ENCODE peak calls at places on chromosomes 3 and 15, in four cellular contexts. Q, D, S and K are unnamed samples. For H3K4me1, the result is how much of the 10 kb centered on the place peaks cover.

GRCh38 chr15:38367476-38367875 is 86.5 kb upstream of the FAM98B start:
- DNase-seq in Q (no peak), D (no peak), S (no peak), K (no peak)

GRCh38 chr15:22949074-22949547 is 31.1 kb downstream of the CYFIP1 start:
- DNase-seq in Q (no peak), D (peak), S (no peak), K (peak)

GRCh38 chr3:12460132-12460531 is 24.1 kb upstream of the TSEN2 start:
- DNase-seq in Q (no peak), D (no peak), S (no peak), K (no peak)

GRCh38 chr3:67783281-67784250 is 129.2 kb upstream of the SUCLG2 start:
- DNase-seq in Q (no peak), D (no peak), S (no peak), K (no peak)

GRCh38 chr3:67941433-67942030 is 287.1 kb upstream of the SUCLG2 start:
- DNase-seq in Q (no peak), D (no peak), S (no peak), K (no peak)

GRCh38 chr3:38152660-38153059 is 12.7 kb upstream of the OXSR1 start:
- DNase-seq in Q (no peak), D (no peak), S (no peak), K (no peak)

GRCh38 chr15:42404461-42405235 is 45.3 kb downstream of the CAPN3 start:
- DNase-seq in Q (no peak), D (no peak), S (no peak), K (no peak)

GRCh38 chr3:111864821-111865656 is 6.0 kb downstream of the PHLDB2 start:
- DNase-seq in Q (peak), D (no peak), S (no peak), K (peak)

GRCh38 chr3:71796268-71796667 is 11.3 kb upstream of the PROK2 start:
- DNase-seq in Q (no peak), D (no peak), S (no peak), K (no peak)

GRCh38 chr3:71002298-71002697 is 581.2 kb downstream of the FOXP1 start:
- DNase-seq in Q (no peak), D (no peak), S (no peak), K (no peak)

GRCh38 chr3:52231502-52232278 is 6.2 kb upstream of the TLR9 start:
- DNase-seq in Q (peak), D (peak), S (peak), K (peak)

GRCh38 chr15:22968356-22968755 is 11.8 kb downstream of the CYFIP1 start:
- DNase-seq in Q (peak), D (no peak), S (peak), K (peak)

GRCh38 chr3:81799403-81799802 is 38.0 kb upstream of the GBE1 start:
- DNase-seq in Q (no peak), D (no peak), S (no peak), K (no peak)

GRCh38 chr3:123202451-123202850 is 708 bp downstream of the SEC22A start:
- DNase-seq in Q (peak), D (peak), S (no peak), K (peak)

GRCh38 chr15:55282284-55282833 is 7.3 kb downstream of the RAB27A start:
- DNase-seq in Q (no peak), D (no peak), S (no peak), K (peak)

GRCh38 chr15:82043726-82044372 is 2.0 kb downstream of the MEX3B start:
- DNase-seq in Q (no peak), D (peak), S (no peak), K (no peak)

GRCh38 chr15:82571722-82572222 is 31.5 kb upstream of the RPS17 start:
- DNase-seq in Q (no peak), D (peak), S (no peak), K (no peak)

GRCh38 chr3:132033471-132033870 is 1.3 kb downstream of the CPNE4 start:
- DNase-seq in Q (no peak), D (no peak), S (no peak), K (no peak)

GRCh38 chr3:64340636-64341240 is 115.5 kb upstream of the PRICKLE2 start:
- DNase-seq in Q (no peak), D (peak), S (no peak), K (no peak)

GRCh38 chr3:56667973-56668579 is 15.0 kb downstream of the TASOR start:
- DNase-seq in Q (no peak), D (no peak), S (no peak), K (no peak)

GRCh38 chr15:56052389-56053045 is 59.1 kb upstream of the NEDD4 start:
- DNase-seq in Q (peak), D (peak), S (no peak), K (peak)

GRCh38 chr15:55518641-55519040 is 10.6 kb upstream of the DNAAF4 start:
- DNase-seq in Q (no peak), D (no peak), S (no peak), K (no peak)

GRCh38 chr3:82030932-82031331 is 269.5 kb upstream of the GBE1 start:
- DNase-seq in Q (no peak), D (no peak), S (no peak), K (no peak)

GRCh38 chr3:111762535-111762934 is 96.5 kb upstream of the PHLDB2 start:
- DNase-seq in Q (no peak), D (peak), S (no peak), K (no peak)

GRCh38 chr15:57343526-57343925 is 32.8 kb upstream of the CGNL1 start:
- DNase-seq in Q (no peak), D (no peak), S (no peak), K (no peak)

GRCh38 chr3:9279959-9280358 is 30.5 kb upstream of the SRGAP3 start:
- DNase-seq in Q (peak), D (no peak), S (no peak), K (no peak)

GRCh38 chr15:42313463-42313862 is 40.2 kb upstream of the TMEM87A start:
- DNase-seq in Q (no peak), D (no peak), S (no peak), K (no peak)

GRCh38 chr3:161274691-161275298 is 53.7 kb downstream of the NMD3 start:
- DNase-seq in Q (peak), D (no peak), S (no peak), K (peak)

GRCh38 chr15:58980351-58980939 is 7.0 kb upstream of the RNF111 start:
- DNase-seq in Q (peak), D (no peak), S (no peak), K (peak)

GRCh38 chr3:163622384-163622783 is 1455.9 kb downstream of the SI start:
- DNase-seq in Q (peak), D (no peak), S (no peak), K (no peak)

GRCh38 chr3:141914311-141914710 is 37.9 kb downstream of the ATP1B3 start:
- DNase-seq in Q (no peak), D (no peak), S (no peak), K (no peak)

GRCh38 chr3:173750095-173750494 is 352.6 kb downstream of the NLGN1 start:
- DNase-seq in Q (no peak), D (no peak), S (no peak), K (peak)

GRCh38 chr3:55402886-55403605 is 84.1 kb downstream of the WNT5A start:
- DNase-seq in Q (peak), D (no peak), S (no peak), K (no peak)

GRCh38 chr15:88881781-88882180 is 13.6 kb downstream of the HAPLN3 start:
- DNase-seq in Q (no peak), D (no peak), S (no peak), K (no peak)

GRCh38 chr3:136535906-136536305 is 216.3 kb downstream of the STAG1 start:
- DNase-seq in Q (no peak), D (no peak), S (no peak), K (no peak)

GRCh38 chr15:25884354-25884753 is 21.2 kb upstream of the ATP10A start:
- DNase-seq in Q (no peak), D (no peak), S (no peak), K (no peak)

GRCh38 chr15:88118741-88119140 is 137.8 kb downstream of the NTRK3 start:
- DNase-seq in Q (no peak), D (no peak), S (no peak), K (no peak)

DNA sequence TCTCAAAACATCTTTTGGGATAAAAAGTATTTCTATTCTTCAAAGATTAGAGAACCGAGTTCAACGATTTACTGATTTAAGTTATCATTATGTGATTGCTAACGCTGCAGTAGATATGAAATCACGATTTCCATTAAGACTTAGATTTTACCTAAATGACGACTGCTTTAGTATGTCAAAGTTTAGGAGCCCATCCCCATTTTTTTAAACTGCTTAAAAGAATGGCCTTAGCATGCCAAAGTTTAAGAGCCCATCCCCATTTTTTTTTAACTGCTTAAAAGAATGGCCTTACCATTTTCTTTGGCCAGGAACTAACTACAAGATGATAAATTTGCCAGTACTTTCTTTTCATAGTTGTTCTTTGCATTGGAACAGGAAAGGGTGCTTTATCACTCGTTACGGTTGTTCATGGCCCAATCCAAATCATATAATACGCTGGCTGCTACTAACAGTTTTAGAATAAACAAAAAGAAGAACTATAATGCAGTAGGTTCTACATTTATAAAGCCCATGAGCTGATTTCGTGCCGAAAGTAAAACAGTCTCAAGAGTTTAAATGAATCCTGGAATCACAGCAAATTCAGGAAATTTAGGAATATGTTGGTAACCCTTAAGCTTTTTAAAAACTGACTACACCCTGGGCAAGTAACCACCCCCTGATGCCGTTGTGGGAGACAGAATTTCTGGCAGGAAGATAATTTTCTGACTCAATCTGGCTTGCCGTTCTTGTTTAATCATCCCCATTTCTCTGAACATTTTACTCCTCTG is 864 bp upstream of the TSC22D2 start:
- DNase-seq in Q (peak), D (no peak), S (no peak), K (no peak)
- H3K4me3 ChIP-seq in Q (peak), D (peak), S (peak), K (peak)

GRCh38 chr15:52180851-52181450 is 10.2 kb downstream of the GNB5 start:
- DNase-seq in Q (no peak), D (no peak), S (no peak), K (no peak)

GRCh38 chr15:52181938-52182780 is 9.0 kb downstream of the GNB5 start:
- DNase-seq in Q (no peak), D (no peak), S (no peak), K (no peak)

GRCh38 chr15:52180196-52180835 is 10.9 kb downstream of the GNB5 start:
- DNase-seq in Q (no peak), D (peak), S (no peak), K (no peak)

GRCh38 chr15:52178765-52179164 is 12.4 kb downstream of the GNB5 start:
- DNase-seq in Q (no peak), D (peak), S (no peak), K (no peak)

DNA sequence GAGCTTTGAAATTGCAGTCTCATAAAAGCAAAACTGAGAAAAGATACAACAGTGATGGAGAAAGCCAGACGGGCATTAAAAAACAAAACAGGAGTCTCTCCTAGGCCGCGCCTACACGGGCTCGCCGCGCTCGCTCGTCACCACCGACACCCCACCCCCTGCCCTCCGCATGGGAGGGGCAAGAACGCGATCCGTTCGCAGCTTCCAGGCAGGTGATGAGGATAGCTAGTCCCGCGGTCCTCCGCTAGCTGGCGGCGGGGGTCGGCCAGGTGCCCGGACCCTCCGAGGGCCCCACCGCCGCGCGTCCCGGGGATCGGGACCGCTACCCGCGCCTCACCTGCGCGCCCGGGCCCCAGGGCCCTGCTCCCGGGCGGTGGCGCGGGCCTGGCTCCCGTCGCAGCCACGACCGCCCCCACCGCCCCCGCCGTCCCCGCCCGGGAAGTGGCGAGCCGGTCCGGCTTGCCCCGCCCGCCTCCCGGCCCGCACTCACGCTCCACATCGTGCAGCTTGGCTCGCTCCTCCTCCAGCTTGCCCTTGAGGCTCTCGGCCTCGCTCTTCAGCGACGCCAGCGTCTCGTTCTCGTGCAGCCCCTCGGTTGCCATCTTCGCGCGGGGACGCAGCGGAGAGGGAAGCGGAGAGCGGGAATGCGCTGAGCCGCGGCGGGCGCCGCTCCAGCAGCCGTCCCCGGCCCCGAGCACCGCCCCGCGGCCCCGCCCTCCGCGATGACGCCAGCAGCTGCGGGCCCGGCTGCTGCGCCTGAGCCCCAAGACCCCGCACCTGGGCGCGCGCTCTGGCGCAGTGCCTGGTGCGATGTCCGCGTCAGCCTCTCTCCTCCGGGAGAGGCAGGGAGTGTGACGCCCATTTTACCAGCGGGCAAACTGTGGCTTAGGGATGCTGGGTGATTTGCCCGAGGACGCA is 11.7 kb downstream of the GNB5 start:
- DNase-seq in Q (peak), D (peak), S (peak), K (peak)
- TF ChIP-seq POLR2A in Q (peak), D (peak), S (peak), K (peak)

GRCh38 chr3:146139586-146140110 is 21.3 kb downstream of the PLOD2 start:
- DNase-seq in Q (no peak), D (no peak), S (no peak), K (no peak)
- H3K4me1 ChIP-seq in Q (half or more), D (under half), S (under half), K (under half)

DNA sequence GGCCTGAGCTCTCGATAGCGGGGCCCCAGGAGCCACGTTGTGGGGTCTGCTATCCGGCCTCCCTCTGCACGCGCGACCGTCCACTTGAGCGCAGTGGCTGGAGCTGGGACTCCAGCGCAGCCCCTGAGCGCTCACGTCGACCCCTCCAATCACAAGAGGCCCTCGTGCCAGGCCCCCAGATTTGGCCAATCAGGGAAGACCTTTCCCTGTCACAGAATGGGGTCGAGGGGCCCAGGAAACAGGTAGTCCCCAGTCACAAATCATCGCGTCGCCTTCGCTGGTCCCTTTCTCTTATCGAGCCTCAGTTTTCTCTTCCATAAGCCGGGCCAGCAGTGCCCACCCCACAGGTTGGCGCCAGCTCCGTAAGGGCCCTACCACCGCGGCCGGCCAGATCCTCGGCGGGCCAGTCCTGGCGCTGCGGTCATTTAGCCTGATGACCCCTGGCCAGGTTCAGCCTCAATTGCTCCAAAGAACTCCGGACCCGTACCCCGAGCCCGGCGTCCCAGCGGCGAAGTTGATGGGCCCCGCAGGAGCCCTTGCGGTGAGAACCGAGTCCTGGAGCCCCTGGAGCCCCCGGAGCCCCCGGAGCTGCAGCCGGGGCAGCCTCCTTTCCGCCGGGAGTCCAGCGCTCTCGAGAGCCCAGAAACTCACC is 435 bp downstream of the ALDH1L1 start:
- DNase-seq in Q (no peak), D (peak), S (no peak), K (no peak)
- H3K4me3 ChIP-seq in Q (peak), D (peak), S (peak), K (no peak)

GRCh38 chr3:195823998-195824397 is 12.3 kb upstream of the MUC4 start:
- DNase-seq in Q (no peak), D (no peak), S (peak), K (no peak)
- TF ChIP-seq POLR2A in Q (no peak), D (no peak), S (no peak), K (no peak)

DNA sequence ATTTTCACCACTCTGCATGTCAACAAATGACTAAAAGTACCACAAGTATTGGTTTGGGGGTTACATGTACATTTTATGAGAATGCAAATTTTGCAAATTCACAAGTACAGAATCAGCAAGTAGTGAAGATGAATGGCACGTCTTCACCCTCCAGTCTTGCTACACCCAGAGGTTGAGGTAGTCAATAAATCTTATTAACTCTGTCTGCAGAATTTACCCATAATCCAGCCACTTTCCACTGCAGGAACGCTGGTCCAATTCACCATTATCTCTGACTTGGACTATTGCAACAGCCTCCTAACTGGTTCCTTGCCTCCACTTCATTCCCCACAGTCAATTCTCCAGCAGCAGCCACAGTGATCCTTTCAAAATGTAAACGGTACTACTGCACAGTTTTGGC is 10.6 kb downstream of the PSMA4 start:
- DNase-seq in Q (no peak), D (no peak), S (no peak), K (no peak)
- H3K4me1 ChIP-seq in Q (under half), D (under half), S (under half), K (under half)